ENCODE peak calls at places on chromosomes 11 and 22, in six cellular contexts. E, F, D, M, G and K are unnamed samples.

GRCh38 chr11:118219244-118219643 is 5.6 kb downstream of the JAML start:
- DNase-seq in E (no peak), D (no peak), F (no peak), M (no peak), G (no peak), K (no peak)

GRCh38 chr22:45645526-45646414 is 25.9 kb upstream of the ATXN10 start:
- DNase-seq in E (peak; percentile 83), F (peak; percentile 79), D (peak; percentile 66), G (peak; percentile 82), M (no peak), K (peak; percentile 49)

GRCh38 chr11:86594746-86595145 is 77.7 kb downstream of the ME3 start:
- DNase-seq in D (no peak), G (no peak), E (no peak), M (no peak), F (no peak), K (no peak)

GRCh38 chr22:34057726-34058125 is 137.4 kb upstream of the LARGE1 start:
- DNase-seq in D (no peak), G (no peak), F (no peak), E (no peak), M (no peak), K (no peak)

GRCh38 chr11:87215236-87215635 is 177.5 kb downstream of the TMEM135 start:
- DNase-seq in E (no peak), F (peak; percentile 20), D (no peak), M (no peak), G (no peak), K (no peak)

GRCh38 chr11:44737686-44738085 is 10.9 kb downstream of the TSPAN18 start:
- DNase-seq in M (no peak), F (no peak), D (no peak), G (no peak), E (no peak), K (no peak)

GRCh38 chr11:76314741-76315090 is 66.2 kb downstream of the THAP12 start:
- DNase-seq in F (peak; percentile 36), D (no peak), G (no peak), E (peak; percentile 6), M (no peak), K (no peak)

GRCh38 chr22:19494676-19495173 is 15.0 kb downstream of the CDC45 start:
- DNase-seq in M (no peak), F (no peak), D (no peak), G (no peak), E (no peak), K (no peak)

GRCh38 chr11:1761857-1762536 is 1.7 kb downstream of the CTSD start:
- DNase-seq in G (no peak), D (no peak), E (peak; percentile 48), F (no peak), M (no peak), K (peak; percentile 42)